ENCODE peak calls at places on chromosomes 1 and 21, in nine cellular contexts. One of them, this sample, is unnamed.
A peak's percentile ranks its signal among the peaks of the same experiment; 100 is the strongest.

GRCh38 chr1:248714248-248714647 is 11.7 kb upstream of the OR14I1 start:
- DNase-seq in uterus: no peak
- DNase-seq in Right ventricle myocardium superior: no peak
- DNase-seq in fibroblast of gingiva: no peak
- DNase-seq in NCI-H446: no peak
- DNase-seq in cardiac fibroblast: no peak
- DNase-seq in anterior cingulate cortex: no peak
- DNase-seq in activated effector memory CD4-positive, alpha-beta T cell treated with Interleukin-2 at 50 U/mL for 16 hours: no peak
- DNase-seq in NCI-H1105: no peak
- DNase-seq in this sample: peak; percentile 24

GRCh38 chr1:223225481-223225880 is 82.4 kb upstream of the TLR5 start:
- DNase-seq in NCI-H1105: no peak
- DNase-seq in cardiac fibroblast: no peak
- DNase-seq in activated effector memory CD4-positive, alpha-beta T cell treated with Interleukin-2 at 50 U/mL for 16 hours: no peak
- DNase-seq in Right ventricle myocardium superior: no peak
- DNase-seq in uterus: no peak
- DNase-seq in fibroblast of gingiva: no peak
- DNase-seq in NCI-H446: no peak
- DNase-seq in anterior cingulate cortex: no peak
- DNase-seq in this sample: no peak

GRCh38 chr21:36806103-36806502 is 107.2 kb downstream of the SIM2 start:
- DNase-seq in cardiac fibroblast: no peak
- DNase-seq in NCI-H446: no peak
- DNase-seq in anterior cingulate cortex: no peak
- DNase-seq in Right ventricle myocardium superior: no peak
- DNase-seq in fibroblast of gingiva: no peak
- DNase-seq in activated effector memory CD4-positive, alpha-beta T cell treated with Interleukin-2 at 50 U/mL for 16 hours: no peak
- DNase-seq in uterus: no peak
- DNase-seq in NCI-H1105: no peak
- DNase-seq in this sample: peak; percentile 55

GRCh38 chr1:155531624-155532023 is 31.0 kb downstream of the ASH1L start:
- DNase-seq in activated effector memory CD4-positive, alpha-beta T cell treated with Interleukin-2 at 50 U/mL for 16 hours: no peak
- DNase-seq in NCI-H1105: no peak
- DNase-seq in anterior cingulate cortex: no peak
- DNase-seq in uterus: no peak
- DNase-seq in NCI-H446: no peak
- DNase-seq in cardiac fibroblast: peak; percentile 41
- DNase-seq in fibroblast of gingiva: peak; percentile 4
- DNase-seq in Right ventricle myocardium superior: no peak
- DNase-seq in this sample: no peak

GRCh38 chr1:201350361-201350725 is 27.1 kb downstream of the TNNT2 start:
- DNase-seq in cardiac fibroblast: no peak
- DNase-seq in fibroblast of gingiva: no peak
- DNase-seq in NCI-H446: no peak
- DNase-seq in activated effector memory CD4-positive, alpha-beta T cell treated with Interleukin-2 at 50 U/mL for 16 hours: no peak
- DNase-seq in NCI-H1105: no peak
- DNase-seq in anterior cingulate cortex: no peak
- DNase-seq in uterus: no peak
- DNase-seq in Right ventricle myocardium superior: no peak
- DNase-seq in this sample: no peak

GRCh38 chr1:103546496-103546895 is 21.0 kb downstream of the RNPC3 start:
- DNase-seq in fibroblast of gingiva: no peak
- DNase-seq in NCI-H1105: no peak
- DNase-seq in activated effector memory CD4-positive, alpha-beta T cell treated with Interleukin-2 at 50 U/mL for 16 hours: no peak
- DNase-seq in cardiac fibroblast: no peak
- DNase-seq in anterior cingulate cortex: no peak
- DNase-seq in Right ventricle myocardium superior: no peak
- DNase-seq in uterus: no peak
- DNase-seq in NCI-H446: no peak
- DNase-seq in this sample: no peak

GRCh38 chr1:150674881-150675280 is 22.1 kb downstream of the GOLPH3L start:
- DNase-seq in cardiac fibroblast: no peak
- DNase-seq in anterior cingulate cortex: no peak
- DNase-seq in NCI-H1105: no peak
- DNase-seq in NCI-H446: no peak
- DNase-seq in uterus: no peak
- DNase-seq in activated effector memory CD4-positive, alpha-beta T cell treated with Interleukin-2 at 50 U/mL for 16 hours: no peak
- DNase-seq in fibroblast of gingiva: no peak
- DNase-seq in Right ventricle myocardium superior: no peak
- DNase-seq in this sample: no peak

GRCh38 chr1:211035821-211036380 is 98.0 kb downstream of the KCNH1 start:
- DNase-seq in anterior cingulate cortex: no peak
- DNase-seq in fibroblast of gingiva: no peak
- DNase-seq in cardiac fibroblast: no peak
- DNase-seq in Right ventricle myocardium superior: no peak
- DNase-seq in NCI-H1105: no peak
- DNase-seq in uterus: no peak
- DNase-seq in NCI-H446: no peak
- DNase-seq in activated effector memory CD4-positive, alpha-beta T cell treated with Interleukin-2 at 50 U/mL for 16 hours: no peak
- DNase-seq in this sample: peak; percentile 31

GRCh38 chr1:77395051-77395450 is 113.2 kb downstream of the AK5 start:
- DNase-seq in cardiac fibroblast: no peak
- DNase-seq in activated effector memory CD4-positive, alpha-beta T cell treated with Interleukin-2 at 50 U/mL for 16 hours: no peak
- DNase-seq in NCI-H1105: no peak
- DNase-seq in fibroblast of gingiva: no peak
- DNase-seq in Right ventricle myocardium superior: no peak
- DNase-seq in uterus: no peak
- DNase-seq in NCI-H446: no peak
- DNase-seq in anterior cingulate cortex: no peak
- DNase-seq in this sample: peak; percentile 15

GRCh38 chr1:178417858-178418257 is 78.9 kb downstream of the CLEC20A start:
- DNase-seq in activated effector memory CD4-positive, alpha-beta T cell treated with Interleukin-2 at 50 U/mL for 16 hours: no peak
- DNase-seq in uterus: no peak
- DNase-seq in fibroblast of gingiva: peak; percentile 57
- DNase-seq in NCI-H1105: no peak
- DNase-seq in NCI-H446: no peak
- DNase-seq in anterior cingulate cortex: no peak
- DNase-seq in Right ventricle myocardium superior: no peak
- DNase-seq in cardiac fibroblast: peak; percentile 33
- DNase-seq in this sample: peak; percentile 76

GRCh38 chr1:40353081-40353480 is 20.4 kb upstream of the SMAP2 start:
- DNase-seq in NCI-H446: no peak
- DNase-seq in NCI-H1105: no peak
- DNase-seq in uterus: no peak
- DNase-seq in fibroblast of gingiva: no peak
- DNase-seq in cardiac fibroblast: no peak
- DNase-seq in activated effector memory CD4-positive, alpha-beta T cell treated with Interleukin-2 at 50 U/mL for 16 hours: no peak
- DNase-seq in Right ventricle myocardium superior: no peak
- DNase-seq in anterior cingulate cortex: no peak
- DNase-seq in this sample: no peak